ENCODE peak calls at places on chromosomes 2 and 18, in nine cellular contexts. One of them, this sample, is unnamed.

GRCh38 chr2:101830146-101830545 is 132.6 kb downstream of the MAP4K4 start:
- DNase-seq in psoas muscle: no peak
- DNase-seq in adrenal gland: no peak
- DNase-seq in epithelial cell of esophagus: no peak
- DNase-seq in neural crest cell: no peak
- DNase-seq in left ventricle myocardium inferior: no peak
- DNase-seq in lower lobe of right lung: no peak
- DNase-seq in colonic mucosa: no peak
- DNase-seq in heart right ventricle: no peak
- DNase-seq in this sample: no peak

GRCh38 chr2:215619022-215619958 is 183.4 kb upstream of the FN1 start:
- DNase-seq in psoas muscle: no peak
- DNase-seq in colonic mucosa: no peak
- DNase-seq in neural crest cell: no peak
- DNase-seq in left ventricle myocardium inferior: no peak
- DNase-seq in adrenal gland: peak
- DNase-seq in heart right ventricle: no peak
- DNase-seq in lower lobe of right lung: no peak
- DNase-seq in epithelial cell of esophagus: no peak
- DNase-seq in this sample: no peak

GRCh38 chr2:1014802-1015201 is 64.2 kb downstream of the SNTG2 start:
- DNase-seq in adrenal gland: no peak
- DNase-seq in neural crest cell: no peak
- DNase-seq in lower lobe of right lung: no peak
- DNase-seq in epithelial cell of esophagus: no peak
- DNase-seq in colonic mucosa: no peak
- DNase-seq in left ventricle myocardium inferior: no peak
- DNase-seq in psoas muscle: no peak
- DNase-seq in heart right ventricle: no peak
- DNase-seq in this sample: peak

GRCh38 chr2:43088148-43089073 is 138.0 kb downstream of the ZFP36L2 start:
- DNase-seq in colonic mucosa: no peak
- DNase-seq in heart right ventricle: no peak
- DNase-seq in left ventricle myocardium inferior: no peak
- DNase-seq in neural crest cell: no peak
- DNase-seq in psoas muscle: no peak
- DNase-seq in adrenal gland: no peak
- DNase-seq in lower lobe of right lung: no peak
- DNase-seq in epithelial cell of esophagus: peak
- DNase-seq in this sample: no peak

GRCh38 chr2:71100195-71100964 is 29.6 kb downstream of the MCEE start:
- DNase-seq in epithelial cell of esophagus: peak
- DNase-seq in lower lobe of right lung: peak
- DNase-seq in neural crest cell: peak
- DNase-seq in adrenal gland: peak
- DNase-seq in psoas muscle: peak
- DNase-seq in heart right ventricle: peak
- DNase-seq in left ventricle myocardium inferior: peak
- DNase-seq in colonic mucosa: peak
- DNase-seq in this sample: no peak

GRCh38 chr2:85589982-85590791 is 5.4 kb upstream of the RNF181 start:
- DNase-seq in adrenal gland: no peak
- DNase-seq in lower lobe of right lung: peak
- DNase-seq in heart right ventricle: peak
- DNase-seq in psoas muscle: no peak
- DNase-seq in epithelial cell of esophagus: peak
- DNase-seq in left ventricle myocardium inferior: no peak
- DNase-seq in colonic mucosa: no peak
- DNase-seq in neural crest cell: no peak
- DNase-seq in this sample: peak

GRCh38 chr2:673615-674318 is 3.4 kb downstream of the TMEM18 start:
- DNase-seq in lower lobe of right lung: no peak
- DNase-seq in left ventricle myocardium inferior: no peak
- DNase-seq in neural crest cell: no peak
- DNase-seq in epithelial cell of esophagus: no peak
- DNase-seq in adrenal gland: no peak
- DNase-seq in psoas muscle: no peak
- DNase-seq in heart right ventricle: no peak
- DNase-seq in colonic mucosa: no peak
- DNase-seq in this sample: peak

GRCh38 chr2:201928363-201928762 is 105.3 kb upstream of the FZD7 start:
- DNase-seq in epithelial cell of esophagus: no peak
- DNase-seq in adrenal gland: no peak
- DNase-seq in colonic mucosa: no peak
- DNase-seq in lower lobe of right lung: no peak
- DNase-seq in heart right ventricle: no peak
- DNase-seq in neural crest cell: no peak
- DNase-seq in psoas muscle: no peak
- DNase-seq in left ventricle myocardium inferior: no peak
- DNase-seq in this sample: no peak

GRCh38 chr18:78304199-78304826 is 675.3 kb upstream of the SALL3 start:
- DNase-seq in neural crest cell: no peak
- DNase-seq in adrenal gland: no peak
- DNase-seq in colonic mucosa: no peak
- DNase-seq in psoas muscle: no peak
- DNase-seq in lower lobe of right lung: no peak
- DNase-seq in heart right ventricle: no peak
- DNase-seq in left ventricle myocardium inferior: no peak
- DNase-seq in epithelial cell of esophagus: no peak
- DNase-seq in this sample: no peak

GRCh38 chr2:20314562-20315521 is 35.8 kb downstream of the PUM2 start:
- DNase-seq in lower lobe of right lung: no peak
- DNase-seq in neural crest cell: no peak
- DNase-seq in adrenal gland: no peak
- DNase-seq in left ventricle myocardium inferior: no peak
- DNase-seq in psoas muscle: no peak
- DNase-seq in colonic mucosa: no peak
- DNase-seq in epithelial cell of esophagus: peak
- DNase-seq in heart right ventricle: no peak
- DNase-seq in this sample: no peak

GRCh38 chr2:54274781-54275242 is 18.8 kb upstream of the TSPYL6 start:
- DNase-seq in neural crest cell: no peak
- DNase-seq in colonic mucosa: no peak
- DNase-seq in heart right ventricle: no peak
- DNase-seq in adrenal gland: no peak
- DNase-seq in left ventricle myocardium inferior: no peak
- DNase-seq in epithelial cell of esophagus: peak
- DNase-seq in lower lobe of right lung: no peak
- DNase-seq in psoas muscle: no peak
- DNase-seq in this sample: no peak

GRCh38 chr18:64659186-64659585 is 510.3 kb upstream of the LINC00305 start:
- DNase-seq in left ventricle myocardium inferior: no peak
- DNase-seq in neural crest cell: no peak
- DNase-seq in adrenal gland: no peak
- DNase-seq in lower lobe of right lung: no peak
- DNase-seq in epithelial cell of esophagus: no peak
- DNase-seq in colonic mucosa: no peak
- DNase-seq in heart right ventricle: no peak
- DNase-seq in psoas muscle: no peak
- DNase-seq in this sample: no peak

GRCh38 chr2:72235497-72236413 is 88.1 kb upstream of the CYP26B1 start:
- DNase-seq in psoas muscle: no peak
- DNase-seq in neural crest cell: no peak
- DNase-seq in left ventricle myocardium inferior: no peak
- DNase-seq in adrenal gland: no peak
- DNase-seq in epithelial cell of esophagus: no peak
- DNase-seq in lower lobe of right lung: no peak
- DNase-seq in colonic mucosa: no peak
- DNase-seq in heart right ventricle: no peak
- DNase-seq in this sample: no peak

GRCh38 chr2:220785181-220785580 is 786.9 kb downstream of the EPHA4 start:
- DNase-seq in left ventricle myocardium inferior: no peak
- DNase-seq in epithelial cell of esophagus: peak
- DNase-seq in colonic mucosa: no peak
- DNase-seq in heart right ventricle: no peak
- DNase-seq in neural crest cell: no peak
- DNase-seq in adrenal gland: no peak
- DNase-seq in lower lobe of right lung: no peak
- DNase-seq in psoas muscle: no peak
- DNase-seq in this sample: no peak

GRCh38 chr2:31054817-31055216 is 83.4 kb downstream of the GALNT14 start:
- DNase-seq in neural crest cell: no peak
- DNase-seq in left ventricle myocardium inferior: no peak
- DNase-seq in lower lobe of right lung: no peak
- DNase-seq in colonic mucosa: no peak
- DNase-seq in epithelial cell of esophagus: no peak
- DNase-seq in heart right ventricle: no peak
- DNase-seq in adrenal gland: no peak
- DNase-seq in psoas muscle: no peak
- DNase-seq in this sample: no peak

GRCh38 chr18:25322806-25323205 is 29.2 kb downstream of the ZNF521 start:
- DNase-seq in psoas muscle: no peak
- DNase-seq in lower lobe of right lung: no peak
- DNase-seq in adrenal gland: no peak
- DNase-seq in epithelial cell of esophagus: no peak
- DNase-seq in neural crest cell: no peak
- DNase-seq in left ventricle myocardium inferior: no peak
- DNase-seq in heart right ventricle: no peak
- DNase-seq in colonic mucosa: no peak
- DNase-seq in this sample: no peak

GRCh38 chr2:196915512-196916189 is 10.9 kb downstream of the PGAP1 start:
- DNase-seq in neural crest cell: no peak
- DNase-seq in left ventricle myocardium inferior: no peak
- DNase-seq in lower lobe of right lung: no peak
- DNase-seq in psoas muscle: no peak
- DNase-seq in epithelial cell of esophagus: no peak
- DNase-seq in heart right ventricle: no peak
- DNase-seq in adrenal gland: no peak
- DNase-seq in colonic mucosa: peak
- DNase-seq in this sample: no peak

GRCh38 chr18:46013484-46014189 is 46.5 kb upstream of the EPG5 start:
- DNase-seq in psoas muscle: no peak
- DNase-seq in heart right ventricle: no peak
- DNase-seq in colonic mucosa: no peak
- DNase-seq in neural crest cell: no peak
- DNase-seq in epithelial cell of esophagus: no peak
- DNase-seq in left ventricle myocardium inferior: no peak
- DNase-seq in adrenal gland: no peak
- DNase-seq in lower lobe of right lung: no peak
- DNase-seq in this sample: no peak

GRCh38 chr2:178109813-178110212 is 2.4 kb upstream of the RBM45 start:
- DNase-seq in heart right ventricle: no peak
- DNase-seq in colonic mucosa: no peak
- DNase-seq in psoas muscle: no peak
- DNase-seq in adrenal gland: no peak
- DNase-seq in lower lobe of right lung: no peak
- DNase-seq in left ventricle myocardium inferior: no peak
- DNase-seq in neural crest cell: no peak
- DNase-seq in epithelial cell of esophagus: peak
- DNase-seq in this sample: no peak

DNA sequence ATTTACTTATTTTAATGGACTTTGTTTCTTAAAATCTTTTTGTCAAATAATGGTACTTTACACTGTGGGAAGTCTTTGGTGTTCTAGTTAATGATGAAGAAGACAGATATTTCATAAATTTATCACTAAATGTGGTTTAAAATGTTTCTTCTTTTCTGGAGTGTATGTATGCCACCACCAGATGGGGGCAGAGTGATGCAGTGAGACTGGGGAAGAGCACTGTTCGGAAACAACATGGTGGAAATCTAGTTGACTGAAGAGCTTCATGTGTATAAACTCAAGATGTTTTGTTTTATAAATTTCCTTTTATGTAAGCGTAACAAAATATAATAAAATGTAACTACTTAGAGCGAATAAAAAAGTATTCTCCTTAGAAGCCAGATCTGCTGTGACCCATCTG is 195.1 kb downstream of the KCNE4 start:
- DNase-seq in colonic mucosa: no peak
- DNase-seq in neural crest cell: no peak
- DNase-seq in epithelial cell of esophagus: peak
- DNase-seq in psoas muscle: no peak
- DNase-seq in adrenal gland: no peak
- DNase-seq in heart right ventricle: no peak
- DNase-seq in left ventricle myocardium inferior: no peak
- DNase-seq in lower lobe of right lung: no peak
- DNase-seq in this sample: no peak
- TF ChIP-seq CTCF in colonic mucosa: no peak
- TF ChIP-seq CTCF in neural crest cell: peak
- TF ChIP-seq CTCF in epithelial cell of esophagus: peak
- TF ChIP-seq CTCF in psoas muscle: no peak
- TF ChIP-seq CTCF in adrenal gland: peak
- TF ChIP-seq CTCF in heart right ventricle: peak
- TF ChIP-seq CTCF in left ventricle myocardium inferior: peak
- TF ChIP-seq CTCF in lower lobe of right lung: peak
- TF ChIP-seq CTCF in this sample: no peak

DNA sequence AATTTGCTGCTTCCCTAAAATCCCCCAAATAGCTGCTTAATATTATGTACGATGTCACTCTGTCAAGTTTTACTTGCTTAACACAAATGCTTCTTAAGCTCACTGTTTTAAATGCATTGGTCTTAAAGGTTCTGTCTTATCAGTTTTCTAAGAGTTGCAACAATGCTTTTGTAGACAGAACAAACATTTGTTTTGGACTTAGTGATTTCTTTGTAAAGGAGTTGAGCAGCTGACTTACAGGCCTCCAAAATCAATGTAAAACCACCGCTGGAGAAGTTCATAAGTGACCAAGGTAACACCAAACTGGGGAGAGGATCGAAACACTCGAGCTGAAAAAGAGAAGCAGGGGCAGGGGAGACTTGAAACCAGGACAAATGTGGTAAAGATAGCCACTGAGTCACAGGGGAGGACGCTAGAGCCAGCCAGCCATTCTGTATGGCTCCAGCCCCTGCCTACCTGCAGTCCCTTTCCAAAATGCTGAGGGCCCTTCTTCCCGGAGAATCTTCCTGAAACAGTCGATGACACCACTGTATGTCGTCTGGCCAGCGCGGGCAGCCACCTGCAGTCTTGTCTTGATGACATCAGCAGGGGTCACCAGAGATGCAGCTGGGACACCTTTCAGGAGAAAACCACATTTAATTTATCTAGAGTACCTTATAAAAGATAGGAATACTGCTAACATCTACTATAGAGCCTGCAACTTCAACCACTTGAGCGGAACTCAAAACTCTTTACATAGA is 100.2 kb downstream of the DYNC1I2 start:
- DNase-seq in lower lobe of right lung: no peak
- DNase-seq in psoas muscle: no peak
- DNase-seq in epithelial cell of esophagus: no peak
- DNase-seq in heart right ventricle: no peak
- DNase-seq in neural crest cell: no peak
- DNase-seq in colonic mucosa: no peak
- DNase-seq in left ventricle myocardium inferior: no peak
- DNase-seq in adrenal gland: no peak
- DNase-seq in this sample: no peak
- TF ChIP-seq CTCF in lower lobe of right lung: no peak
- TF ChIP-seq CTCF in psoas muscle: no peak
- TF ChIP-seq CTCF in epithelial cell of esophagus: no peak
- TF ChIP-seq CTCF in heart right ventricle: no peak
- TF ChIP-seq CTCF in neural crest cell: no peak
- TF ChIP-seq CTCF in colonic mucosa: no peak
- TF ChIP-seq CTCF in left ventricle myocardium inferior: no peak
- TF ChIP-seq CTCF in adrenal gland: no peak
- TF ChIP-seq CTCF in this sample: no peak

GRCh38 chr2:219737270-219737691 is 109.9 kb downstream of the SLC4A3 start:
- DNase-seq in colonic mucosa: no peak
- DNase-seq in neural crest cell: no peak
- DNase-seq in adrenal gland: peak
- DNase-seq in lower lobe of right lung: no peak
- DNase-seq in heart right ventricle: peak
- DNase-seq in psoas muscle: no peak
- DNase-seq in epithelial cell of esophagus: peak
- DNase-seq in left ventricle myocardium inferior: peak
- DNase-seq in this sample: no peak
- TF ChIP-seq CTCF in colonic mucosa: no peak
- TF ChIP-seq CTCF in neural crest cell: peak
- TF ChIP-seq CTCF in adrenal gland: peak
- TF ChIP-seq CTCF in lower lobe of right lung: no peak
- TF ChIP-seq CTCF in heart right ventricle: peak
- TF ChIP-seq CTCF in psoas muscle: peak
- TF ChIP-seq CTCF in epithelial cell of esophagus: peak
- TF ChIP-seq CTCF in left ventricle myocardium inferior: peak
- TF ChIP-seq CTCF in this sample: no peak

GRCh38 chr2:74104839-74105238 is 42.9 kb downstream of the BOLA3 start:
- DNase-seq in lower lobe of right lung: no peak
- DNase-seq in heart right ventricle: no peak
- DNase-seq in neural crest cell: no peak
- DNase-seq in left ventricle myocardium inferior: no peak
- DNase-seq in epithelial cell of esophagus: no peak
- DNase-seq in psoas muscle: no peak
- DNase-seq in adrenal gland: no peak
- DNase-seq in colonic mucosa: no peak
- DNase-seq in this sample: no peak
- TF ChIP-seq CTCF in lower lobe of right lung: peak
- TF ChIP-seq CTCF in heart right ventricle: peak
- TF ChIP-seq CTCF in neural crest cell: no peak
- TF ChIP-seq CTCF in left ventricle myocardium inferior: peak
- TF ChIP-seq CTCF in epithelial cell of esophagus: no peak
- TF ChIP-seq CTCF in psoas muscle: no peak
- TF ChIP-seq CTCF in adrenal gland: peak
- TF ChIP-seq CTCF in colonic mucosa: no peak
- TF ChIP-seq CTCF in this sample: no peak